ENCODE peak calls at places on chromosomes 5 and 9, in four cellular contexts. J is GM12878; B is AG04450; S is CD4-positive, alpha-beta T cell. T is an unnamed sample.

GRCh38 chr9:4550777-4551476 is 60.7 kb downstream of the SLC1A1 start:
- DNase-seq in S (no peak), J (no peak), B (no peak), T (no peak)

GRCh38 chr9:134218230-134218629 is 53.9 kb upstream of the RNU6ATAC start:
- DNase-seq in B (no peak), J (no peak), S (no peak), T (no peak)

GRCh38 chr9:111926421-111926875 is 29.8 kb downstream of the UGCG start:
- DNase-seq in J (peak; percentile 86), S (peak; percentile 49), B (no peak), T (no peak)

GRCh38 chr5:18732556-18733479 is 1098.6 kb downstream of the TAF11L14 start:
- DNase-seq in J (no peak), B (no peak), S (no peak), T (no peak)

GRCh38 chr9:125979383-125979782 is 232.2 kb downstream of the PBX3 start:
- DNase-seq in S (no peak), B (no peak), J (no peak), T (no peak)

GRCh38 chr9:97770808-97771372 is 73.8 kb upstream of the XPA start:
- DNase-seq in S (no peak), J (no peak), B (no peak), T (no peak)

GRCh38 chr9:2302606-2303005 is 287.5 kb downstream of the SMARCA2 start:
- DNase-seq in S (no peak), B (no peak), J (no peak), T (no peak)

GRCh38 chr5:39775058-39775457 is 350.3 kb upstream of the DAB2 start:
- DNase-seq in S (no peak), B (no peak), J (no peak), T (no peak)

GRCh38 chr9:84293001-84293798 is 47.4 kb downstream of the SLC28A3 start:
- DNase-seq in J (peak; percentile 67), S (no peak), B (no peak), T (no peak)

GRCh38 chr9:84297162-84297821 is 43.3 kb downstream of the SLC28A3 start:
- DNase-seq in S (no peak), B (peak; percentile 55), J (no peak), T (no peak)

GRCh38 chr9:84300271-84300670 is 40.3 kb downstream of the SLC28A3 start:
- DNase-seq in S (no peak), J (no peak), B (no peak), T (no peak)

GRCh38 chr9:84296146-84296843 is 44.3 kb downstream of the SLC28A3 start:
- DNase-seq in J (peak; percentile 66), B (peak; percentile 49), S (peak; percentile 6), T (no peak)

GRCh38 chr9:84294551-84294950 is 46.0 kb downstream of the SLC28A3 start:
- DNase-seq in S (no peak), J (no peak), B (no peak), T (no peak)
- TF ChIP-seq CTCF in S (no peak), J (peak; percentile 23), B (no peak), T (no peak)

GRCh38 chr5:10111575-10111974 is 138.1 kb downstream of the ATPSCKMT start:
- DNase-seq in S (no peak), B (peak; percentile 33), J (no peak), T (no peak)
- TF ChIP-seq CTCF in S (no peak), B (peak; percentile 65), J (peak; percentile 38), T (peak; percentile 27)

GRCh38 chr5:78360674-78361225 is 333 bp downstream of the SCAMP1 start:
- DNase-seq in J (no peak), B (no peak), S (peak; percentile 59), T (no peak)
- TF ChIP-seq CTCF in J (no peak), B (no peak), S (no peak), T (no peak)

DNA sequence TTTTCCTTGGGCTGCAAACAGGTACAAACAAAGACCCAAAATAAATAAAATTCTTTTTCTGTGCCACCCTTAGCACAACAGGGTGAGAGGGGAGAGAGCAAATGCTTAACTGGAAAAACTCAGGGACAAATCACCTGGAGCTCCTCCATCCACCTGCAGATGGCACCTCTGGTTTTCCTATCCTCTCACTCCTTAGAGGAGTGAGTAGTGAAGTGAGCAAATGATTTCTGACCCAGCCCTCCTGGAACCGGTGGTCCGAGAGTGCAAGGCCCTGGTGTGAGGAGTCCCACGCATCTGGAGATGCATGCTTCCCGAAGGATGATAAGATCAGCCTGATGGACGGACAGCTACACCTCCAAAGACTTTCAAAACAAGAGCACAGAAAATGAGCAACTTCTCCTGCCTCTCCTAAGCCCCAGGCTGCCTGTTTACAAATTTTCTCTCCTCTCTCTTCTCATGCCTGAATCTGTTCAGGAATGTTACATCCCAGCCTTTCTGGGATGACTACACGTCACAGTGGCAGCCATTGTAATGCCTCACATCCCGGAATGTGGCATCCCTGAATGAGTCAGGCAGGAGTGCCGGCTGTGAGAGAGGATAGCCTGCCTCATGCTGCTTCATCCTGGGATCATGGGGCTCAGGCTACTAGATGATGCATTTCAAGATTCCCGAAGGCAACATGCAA is 86.4 kb downstream of the ADRB2 start:
- DNase-seq in B (peak; percentile 91), J (no peak), S (no peak), T (no peak)
- TF ChIP-seq CTCF in B (peak; percentile 37), J (peak; percentile 15), S (no peak), T (no peak)

GRCh38 chr9:87530716-87531115 is 33.0 kb downstream of the DAPK1 start:
- DNase-seq in S (no peak), B (no peak), J (no peak), T (no peak)

GRCh38 chr9:87535817-87536539 is 38.3 kb downstream of the DAPK1 start:
- DNase-seq in S (no peak), B (no peak), J (peak; percentile 80), T (no peak)

GRCh38 chr9:87531370-87532295 is 34.0 kb downstream of the DAPK1 start:
- DNase-seq in B (no peak), J (no peak), S (no peak), T (no peak)

GRCh38 chr9:87534957-87535356 is 37.3 kb downstream of the DAPK1 start:
- DNase-seq in B (no peak), J (no peak), S (no peak), T (no peak)

GRCh38 chr9:87533291-87533690 is 35.6 kb downstream of the DAPK1 start:
- DNase-seq in J (no peak), S (no peak), B (no peak), T (no peak)
- TF ChIP-seq CTCF in J (peak; percentile 15), S (no peak), B (no peak), T (no peak)

DNA sequence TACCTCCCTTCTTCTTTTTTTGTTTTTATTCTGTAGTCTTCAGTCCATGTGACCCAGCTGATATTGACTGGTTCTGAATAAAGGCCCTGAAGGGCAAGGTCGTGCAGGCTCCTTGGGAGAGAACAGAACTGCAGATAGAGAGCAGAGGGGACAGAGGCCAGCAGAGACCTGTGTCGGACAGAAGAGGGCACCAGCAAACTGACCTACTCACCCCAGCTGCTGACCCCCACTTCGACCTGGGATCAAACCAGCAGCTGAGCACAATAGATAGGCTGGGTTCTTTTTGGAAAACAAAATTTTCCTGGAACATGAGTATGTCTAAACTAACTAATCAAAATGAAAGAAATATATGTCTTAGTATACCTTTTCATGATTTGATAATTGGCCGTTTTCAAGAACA is 695.1 kb downstream of the NR2F1-AS1 start:
- DNase-seq in S (no peak), B (no peak), J (no peak), T (no peak)
- TF ChIP-seq CTCF in S (no peak), B (no peak), J (peak; percentile 25), T (no peak)